ENCODE peak calls at places on chromosomes 1 and 21, in ten cellular contexts. B is psoas muscle, Y is body of pancreas, Z is WTC11, G is pancreas, Q is hepatocyte, K is esophagus squamous epithelium, O is GM12864, M is IMR-90, V is omental fat pad. A is an unnamed sample.

GRCh38 chr1:190320952-190321351 is 156.7 kb downstream of the BRINP3 start:
- DNase-seq in V (no peak), G (no peak), O (no peak), B (no peak), M (peak), Q (peak), K (no peak), Z (no peak), Y (no peak), A (no peak)

GRCh38 chr21:37219766-37220432 is 47.2 kb downstream of the VPS26C start:
- DNase-seq in G (no peak), M (no peak), Q (no peak), V (no peak), B (no peak), O (no peak), K (no peak), Y (no peak), Z (no peak), A (peak)

GRCh38 chr1:32014199-32014936 is 700 bp downstream of the KHDRBS1 start:
- DNase-seq in G (peak), Y (peak), Q (peak), K (no peak), O (no peak), Z (peak), M (peak), V (peak), B (peak), A (peak)

GRCh38 chr1:207030522-207031009 is 2.0 kb downstream of the C1orf116 start:
- DNase-seq in K (no peak), B (no peak), V (no peak), Z (no peak), Q (no peak), M (no peak), Y (no peak), O (no peak), G (no peak), A (no peak)

GRCh38 chr21:42830456-42831455 is 48.6 kb downstream of the WDR4 start:
- DNase-seq in G (no peak), Y (no peak), B (no peak), O (no peak), M (no peak), V (no peak), Z (no peak), Q (no peak), K (no peak), A (no peak)

GRCh38 chr1:218933526-218933925 is 240.2 kb upstream of the LYPLAL1 start:
- DNase-seq in O (no peak), Y (no peak), B (no peak), K (no peak), Q (no peak), G (no peak), Z (no peak), M (peak), V (no peak), A (peak)

GRCh38 chr1:26349196-26349885 is 4.6 kb downstream of the CRYBG2 start:
- DNase-seq in K (no peak), G (no peak), Q (peak), Y (no peak), B (no peak), M (peak), O (no peak), Z (no peak), V (no peak), A (peak)

GRCh38 chr1:182795563-182796228 is 6.1 kb downstream of the NPL start:
- DNase-seq in Q (peak), Z (no peak), K (no peak), M (no peak), V (no peak), O (no peak), B (no peak), G (no peak), Y (peak), A (no peak)

GRCh38 chr1:171139890-171140289 is 45.2 kb upstream of the FMO2 start:
- DNase-seq in V (no peak), Y (no peak), O (no peak), G (no peak), M (no peak), Z (no peak), B (no peak), K (no peak), Q (no peak), A (no peak)

GRCh38 chr1:23553896-23554480 is 5.3 kb downstream of the ID3 start:
- DNase-seq in G (peak), M (no peak), Q (no peak), O (no peak), B (no peak), K (no peak), Y (no peak), Z (peak), V (no peak), A (no peak)

GRCh38 chr1:37317870-37318431 is 156.4 kb upstream of the ZC3H12A start:
- DNase-seq in V (no peak), Q (no peak), G (no peak), O (no peak), Y (no peak), K (no peak), Z (peak), M (no peak), B (no peak), A (no peak)

GRCh38 chr1:12587981-12588620 is 29.9 kb downstream of the DHRS3 start:
- DNase-seq in Q (no peak), Y (no peak), V (no peak), G (no peak), M (peak), B (no peak), Z (no peak), K (no peak), O (no peak), A (peak)

GRCh38 chr1:105872761-105873286 is 1183.7 kb upstream of the PRMT6 start:
- DNase-seq in G (no peak), O (no peak), Q (no peak), Y (no peak), M (no peak), K (no peak), V (no peak), Z (no peak), B (no peak), A (no peak)

GRCh38 chr1:27863552-27863943 is 8.8 kb upstream of the THEMIS2 start:
- DNase-seq in V (no peak), M (no peak), Z (no peak), K (no peak), O (no peak), B (no peak), Q (no peak), Y (peak), G (no peak), A (no peak)

GRCh38 chr1:203202431-203203245 is 16.1 kb upstream of the CHI3L1 start:
- DNase-seq in K (no peak), V (no peak), B (peak), Y (peak), Q (peak), Z (no peak), M (peak), G (no peak), O (no peak), A (peak)

GRCh38 chr21:33688343-33688742 is 46.0 kb downstream of the ITSN1 start:
- DNase-seq in V (no peak), B (no peak), M (no peak), Q (no peak), Y (no peak), K (no peak), Z (no peak), O (no peak), G (no peak), A (peak)

GRCh38 chr1:199279107-199279506 is 640.3 kb downstream of the PTPRC start:
- DNase-seq in K (no peak), G (no peak), V (no peak), Y (no peak), Z (no peak), Q (no peak), B (no peak), O (no peak), M (no peak), A (peak)

GRCh38 chr1:230195199-230195598 is 128.2 kb downstream of the GALNT2 start:
- DNase-seq in B (no peak), Z (no peak), Q (no peak), G (no peak), M (no peak), Y (no peak), V (no peak), K (no peak), O (no peak), A (no peak)

GRCh38 chr1:92851729-92852128 is 19.9 kb downstream of the RPL5 start:
- DNase-seq in K (no peak), V (no peak), Z (no peak), Y (no peak), B (no peak), O (no peak), M (no peak), Q (no peak), G (no peak), A (no peak)

GRCh38 chr21:32728455-32729237 is 833 bp upstream of the SYNJ1 start:
- DNase-seq in Y (no peak), M (no peak), Q (no peak), B (no peak), V (no peak), Z (no peak), O (no peak), G (no peak), K (no peak), A (no peak)

GRCh38 chr1:115056395-115056798 is 26.8 kb downstream of the TSHB start:
- DNase-seq in G (no peak), O (no peak), Q (peak), Y (no peak), M (peak), Z (peak), K (no peak), B (no peak), V (no peak), A (peak)

GRCh38 chr1:173914366-173914871 is 2.7 kb downstream of the SERPINC1 start:
- DNase-seq in M (peak), B (no peak), Y (peak), K (no peak), Z (peak), Q (peak), V (no peak), G (no peak), O (no peak), A (peak)

GRCh38 chr1:116667577-116668105 is at the start of gene IGSF3:
- DNase-seq in O (no peak), Y (peak), V (peak), Z (peak), Q (peak), G (peak), K (no peak), B (peak), M (peak), A (no peak)

GRCh38 chr1:119611701-119612113 is 36.4 kb downstream of the ZNF697 start:
- DNase-seq in K (no peak), M (no peak), G (peak), O (peak), Y (peak), Z (peak), V (peak), B (peak), Q (peak), A (peak)

GRCh38 chr1:58745666-58746065 is 38.2 kb downstream of the JUN start:
- DNase-seq in O (no peak), V (no peak), G (no peak), Y (no peak), Z (no peak), K (no peak), B (no peak), M (no peak), Q (no peak), A (no peak)

GRCh38 chr1:206002833-206003532 is at the start of gene RAB7B:
- DNase-seq in M (peak), Z (no peak), B (peak), Y (peak), Q (peak), K (no peak), G (no peak), V (peak), O (no peak), A (peak)

GRCh38 chr1:195909061-195909460 is 699.2 kb downstream of the KCNT2 start:
- DNase-seq in Q (no peak), Z (no peak), Y (no peak), B (no peak), K (no peak), O (no peak), V (no peak), M (peak), G (no peak), A (peak)

GRCh38 chr1:70044832-70045231 is 160.5 kb downstream of the LRRC40 start:
- DNase-seq in K (no peak), V (no peak), M (peak), O (no peak), Q (no peak), B (no peak), G (no peak), Y (no peak), Z (no peak), A (peak)

GRCh38 chr1:65528104-65528503 is 107.6 kb downstream of the LEPR start:
- DNase-seq in K (no peak), V (no peak), Y (no peak), Q (no peak), Z (no peak), G (no peak), B (no peak), O (no peak), M (no peak), A (no peak)

GRCh38 chr1:229689273-229689672 is 63.2 kb downstream of the URB2 start:
- DNase-seq in O (no peak), Z (no peak), Y (no peak), M (no peak), G (no peak), K (no peak), Q (no peak), V (no peak), B (no peak), A (no peak)

GRCh38 chr1:186620951-186621350 is 59.3 kb downstream of the PTGS2 start:
- DNase-seq in Y (no peak), V (no peak), Z (no peak), B (no peak), Q (no peak), G (no peak), K (no peak), O (peak), M (peak), A (peak)

GRCh38 chr1:79711001-79711431 is 704.5 kb upstream of the ADGRL4 start:
- DNase-seq in G (no peak), Z (no peak), Y (no peak), K (no peak), V (no peak), M (peak), B (no peak), O (peak), Q (peak), A (peak)

GRCh38 chr1:47507921-47508894 is 70.4 kb downstream of the FOXD2 start:
- DNase-seq in Y (peak), G (peak), O (no peak), Z (peak), K (no peak), Q (peak), M (no peak), V (no peak), B (peak), A (no peak)

DNA sequence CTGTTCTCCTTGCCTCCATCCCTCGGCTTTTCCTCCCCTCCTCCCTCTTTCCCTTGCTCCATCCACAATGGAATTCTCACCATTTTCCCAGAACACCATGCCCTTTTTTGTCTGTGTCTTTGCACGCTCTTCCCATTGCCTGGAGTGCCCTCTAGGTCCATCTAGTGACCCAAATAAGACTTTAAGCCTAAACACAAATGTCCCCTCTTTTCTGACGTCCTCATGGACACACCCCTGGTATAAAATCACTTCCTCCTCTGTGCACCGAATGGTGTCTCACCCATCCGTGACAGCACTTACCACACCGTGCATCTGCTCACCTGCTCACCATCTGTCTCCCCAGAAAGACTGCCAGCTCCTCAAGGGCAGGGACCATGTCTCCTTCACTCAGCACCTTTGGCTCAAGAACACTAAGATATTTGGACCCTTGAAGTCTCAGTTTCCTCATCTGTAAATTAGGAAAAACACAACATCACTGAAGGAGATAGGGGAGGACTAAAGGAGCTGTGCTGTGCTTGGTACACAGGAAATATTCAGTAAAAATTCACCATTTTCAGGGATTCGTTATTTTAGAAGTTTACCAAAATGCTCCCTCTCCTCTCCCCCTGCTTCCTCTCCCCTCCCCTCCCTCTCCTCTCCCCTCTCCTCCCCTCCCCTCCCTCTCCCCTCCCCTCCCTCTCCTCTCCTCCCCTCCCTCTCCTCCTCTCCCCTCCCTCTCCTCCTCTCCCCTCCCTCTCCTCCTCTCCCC is 23.7 kb upstream of the CPT2 start:
- DNase-seq in K (no peak), Q (no peak), M (no peak), G (no peak), O (no peak), Y (no peak), Z (no peak), V (no peak), B (no peak), A (peak)
- TF ChIP-seq CTCF in K (no peak), Q (peak), M (peak), G (no peak), O (no peak), Y (no peak), Z (no peak), V (no peak), B (peak), A (peak)

DNA sequence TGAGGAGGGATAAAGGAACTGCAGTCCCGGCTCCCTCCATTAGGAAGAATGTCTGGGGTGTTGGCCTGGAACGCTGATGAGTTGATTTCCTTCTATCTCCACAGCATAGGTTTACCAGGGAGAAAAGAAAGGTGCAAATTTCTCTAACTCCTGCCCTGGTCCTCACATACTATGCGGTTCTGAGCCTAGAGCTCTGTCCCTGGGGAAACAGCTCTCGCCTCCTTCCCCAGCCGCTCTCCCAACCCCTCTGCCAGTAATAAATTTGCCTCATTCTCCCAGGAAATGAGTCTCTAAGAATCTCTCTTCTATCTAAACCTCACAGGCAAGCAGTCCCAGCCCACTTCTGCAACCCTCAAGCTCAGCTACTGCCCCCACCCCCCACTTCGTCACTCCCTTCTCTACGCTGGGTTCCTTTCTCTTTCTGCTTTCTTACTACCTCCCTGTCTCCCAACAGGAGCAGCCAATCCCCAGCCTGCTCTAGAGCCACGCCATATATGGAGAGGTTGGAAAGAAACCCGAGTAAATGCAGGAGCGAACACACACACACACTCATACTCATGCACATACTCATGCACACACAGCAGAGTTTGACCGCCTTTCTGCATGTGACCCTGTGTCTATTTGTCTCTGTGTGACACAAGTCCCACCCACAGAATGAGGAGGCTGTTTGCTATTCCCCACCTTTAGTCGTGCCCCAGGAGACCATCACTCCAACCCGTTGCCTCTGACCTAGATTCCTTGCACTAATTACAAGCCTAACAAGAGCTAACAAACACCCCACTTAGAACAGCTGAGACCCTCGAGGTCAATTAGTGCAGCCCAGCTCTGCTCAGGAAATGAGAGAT is 13.4 kb downstream of the PLEKHO1 start:
- DNase-seq in V (peak), O (peak), Z (peak), G (peak), Q (peak), M (peak), K (peak), Y (peak), B (peak), A (peak)
- TF ChIP-seq CTCF in V (no peak), O (no peak), Z (no peak), G (no peak), Q (no peak), M (peak), K (peak), Y (no peak), B (no peak), A (no peak)

GRCh38 chr1:18740617-18741016 is 110.0 kb downstream of the PAX7 start:
- DNase-seq in Q (no peak), B (no peak), K (no peak), O (no peak), V (no peak), M (no peak), Y (no peak), Z (no peak), G (no peak), A (no peak)

GRCh38 chr1:18739956-18740355 is 109.3 kb downstream of the PAX7 start:
- DNase-seq in O (no peak), Q (no peak), Z (no peak), B (no peak), K (no peak), Y (no peak), V (no peak), G (no peak), M (no peak), A (no peak)

GRCh38 chr1:18739408-18739807 is 108.8 kb downstream of the PAX7 start:
- DNase-seq in O (no peak), V (no peak), K (no peak), M (no peak), B (no peak), Z (no peak), G (no peak), Q (no peak), Y (no peak), A (no peak)

GRCh38 chr1:18746981-18747380 is 112.5 kb downstream of the TAS1R2 start:
- DNase-seq in B (no peak), Y (no peak), G (no peak), Z (no peak), M (no peak), Q (no peak), O (no peak), K (no peak), V (no peak), A (no peak)

DNA sequence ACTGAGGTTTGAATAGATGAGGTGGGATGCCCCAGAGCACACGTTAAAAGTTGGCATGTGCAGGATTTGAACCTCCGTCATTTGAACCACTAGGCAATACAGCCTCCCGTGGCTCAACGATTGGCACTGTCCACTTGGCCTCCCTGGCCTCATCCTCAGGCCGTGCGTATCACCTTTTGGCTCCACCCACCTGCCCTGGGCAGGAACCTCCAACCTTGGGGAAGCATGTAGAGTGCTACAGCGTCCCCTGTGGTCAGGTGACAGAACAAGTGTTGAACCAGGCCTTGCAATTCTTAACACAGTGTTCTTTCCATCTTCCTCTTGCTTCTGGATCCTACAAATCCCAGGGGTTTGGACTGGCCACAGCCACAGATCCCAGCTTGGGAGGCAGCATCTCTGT is 112.6 kb downstream of the PAX7 start:
- DNase-seq in O (no peak), Q (no peak), M (no peak), G (no peak), V (no peak), K (no peak), B (no peak), Z (peak), Y (no peak), A (no peak)
- TF ChIP-seq CTCF in O (peak), Q (no peak), M (no peak), G (no peak), V (no peak), K (no peak), B (no peak), Z (peak), Y (no peak), A (no peak)

GRCh38 chr1:51410568-51411460 is 80.5 kb upstream of the TTC39A start:
- DNase-seq in O (no peak), Q (no peak), M (peak), G (no peak), B (no peak), V (no peak), K (no peak), Z (no peak), Y (no peak), A (peak)
- TF ChIP-seq CTCF in O (no peak), Q (no peak), M (no peak), G (no peak), B (no peak), V (no peak), K (no peak), Z (no peak), Y (no peak), A (no peak)

GRCh38 chr1:53683986-53684740 is 54.8 kb downstream of the GLIS1 start:
- DNase-seq in B (no peak), Q (no peak), O (no peak), V (no peak), G (no peak), Y (no peak), M (no peak), Z (peak), K (no peak), A (no peak)
- TF ChIP-seq CTCF in B (no peak), Q (peak), O (no peak), V (no peak), G (no peak), Y (no peak), M (peak), Z (no peak), K (no peak), A (peak)

GRCh38 chr1:232950197-232950918 is at the start of gene NTPCR:
- DNase-seq in B (peak), O (peak), K (peak), Q (peak), M (peak), V (peak), Z (peak), G (peak), Y (peak), A (peak)
- TF ChIP-seq CTCF in B (no peak), O (no peak), K (no peak), Q (no peak), M (no peak), V (no peak), Z (no peak), G (no peak), Y (peak), A (no peak)